ENCODE peak calls at places on chromosomes 6 and 20, in five cellular contexts. P is anterior cingulate cortex, I is kidney tubule cell, A is A549, V is breast epithelium. L is an unnamed sample.

GRCh38 chr6:170222498-170223471 is 68.1 kb downstream of the DLL1 start:
- DNase-seq in A (no peak), V (peak; percentile 59), P (no peak), I (peak; percentile 12), L (no peak)

GRCh38 chr20:3233131-3233990 is 5.6 kb downstream of the SLC4A11 start:
- DNase-seq in P (no peak), A (no peak), V (no peak), I (no peak), L (no peak)

GRCh38 chr6:145809211-145809610 is 5.4 kb downstream of the FBXO30 start:
- DNase-seq in I (no peak), A (no peak), V (no peak), P (no peak), L (no peak)

GRCh38 chr20:23655551-23656211 is 17.9 kb upstream of the CST3 start:
- DNase-seq in P (peak; percentile 85), A (no peak), V (no peak), I (no peak), L (peak; percentile 88)

GRCh38 chr6:31806470-31807272 is at the start of gene LSM2:
- DNase-seq in I (peak; percentile 97), V (peak; percentile 97), P (peak; percentile 96), A (peak; percentile 89), L (no peak)

GRCh38 chr20:49928411-49929141 is 7.6 kb upstream of the RNF114 start:
- DNase-seq in I (peak; percentile 84), V (peak; percentile 82), P (peak; percentile 81), A (peak; percentile 80), L (no peak)

GRCh38 chr20:4869290-4870193 is 131.8 kb downstream of the SLC23A2 start:
- DNase-seq in A (peak; percentile 89), V (no peak), I (peak; percentile 44), P (no peak), L (no peak)

GRCh38 chr6:53347921-53348435 is 772 bp downstream of the ELOVL5 start:
- DNase-seq in A (no peak), I (peak; percentile 62), V (peak; percentile 56), P (peak; percentile 55), L (no peak)

GRCh38 chr6:18585032-18585573 is 198.0 kb downstream of the RNF144B start:
- DNase-seq in P (no peak), I (peak; percentile 94), V (no peak), A (no peak), L (no peak)

GRCh38 chr6:129521946-129522345 is 188.0 kb downstream of the ARHGAP18 start:
- DNase-seq in P (no peak), A (no peak), I (no peak), V (no peak), L (no peak)

GRCh38 chr6:1604347-1604990 is 5.2 kb upstream of the FOXC1 start:
- DNase-seq in A (no peak), I (peak; percentile 69), V (no peak), P (no peak), L (no peak)

GRCh38 chr6:52475307-52475706 is 55.2 kb downstream of the EFHC1 start:
- DNase-seq in A (no peak), I (no peak), P (no peak), V (no peak), L (no peak)

GRCh38 chr6:51541847-51542246 is 545.6 kb downstream of the PKHD1 start:
- DNase-seq in V (no peak), P (no peak), I (peak; percentile 40), A (no peak), L (no peak)

GRCh38 chr20:62611794-62612193 is 30.5 kb upstream of the SLCO4A1 start:
- DNase-seq in A (no peak), P (no peak), V (no peak), I (no peak), L (no peak)